ENCODE peak calls at places on chromosome 17, in five cellular contexts. S, C, F, B and K are unnamed samples.
A peak's percentile ranks its signal among the peaks of the same experiment; 100 is the strongest.

GRCh38 chr17:81058263-81058871 is 23.4 kb downstream of the BAIAP2 start:
- DNase-seq in C (no peak), B (no peak), S (no peak), F (no peak), K (no peak)

GRCh38 chr17:76547183-76547641 is 7.4 kb downstream of the PRCD start:
- DNase-seq in C (no peak), S (peak; percentile 67), F (no peak), B (peak; percentile 20), K (peak; percentile 57)

GRCh38 chr17:55265434-55266021 is 768 bp downstream of the HLF start:
- DNase-seq in F (no peak), C (peak; percentile 72), B (peak; percentile 4), S (no peak), K (no peak)

GRCh38 chr17:32227910-32228309 is 37.7 kb upstream of the RHBDL3 start:
- DNase-seq in S (no peak), F (no peak), B (no peak), C (no peak), K (no peak)

GRCh38 chr17:16023881-16024280 is 24.3 kb downstream of the TTC19 start:
- DNase-seq in C (no peak), F (no peak), B (no peak), S (no peak), K (no peak)

GRCh38 chr17:70060415-70060814 is 14.6 kb upstream of the KCNJ16 start:
- DNase-seq in F (no peak), S (no peak), B (no peak), C (no peak), K (no peak)

GRCh38 chr17:55451203-55451641 is 29.6 kb upstream of the MMD start:
- DNase-seq in B (no peak), F (no peak), S (no peak), C (no peak), K (peak; percentile 100)

GRCh38 chr17:56708220-56708567 is 114.7 kb downstream of the NOG start:
- DNase-seq in S (no peak), F (no peak), B (no peak), C (no peak), K (no peak)

GRCh38 chr17:4509402-4509801 is 10.7 kb downstream of the SPNS2 start:
- DNase-seq in B (no peak), C (peak; percentile 80), S (no peak), F (peak; percentile 4), K (peak; percentile 25)

GRCh38 chr17:32136856-32137255 is 5.4 kb upstream of the RHOT1 start:
- DNase-seq in C (no peak), S (no peak), F (no peak), B (no peak), K (peak; percentile 60)

GRCh38 chr17:70767102-70767701 is 597.9 kb downstream of the KCNJ2 start:
- DNase-seq in C (no peak), S (peak; percentile 12), F (no peak), B (no peak), K (peak; percentile 9)

GRCh38 chr17:4522661-4523060 is 24.0 kb downstream of the SPNS2 start:
- DNase-seq in F (no peak), C (no peak), B (no peak), S (no peak), K (no peak)

GRCh38 chr17:38980455-38981217 is 13.4 kb upstream of the FBXO47 start:
- DNase-seq in B (no peak), S (no peak), C (no peak), F (no peak), K (no peak)

GRCh38 chr17:80568246-80568645 is 23.6 kb downstream of the RPTOR start:
- DNase-seq in B (no peak), F (no peak), S (no peak), C (no peak), K (no peak)

GRCh38 chr17:58344047-58344790 is 7.8 kb downstream of the SUPT4H1 start:
- DNase-seq in B (peak; percentile 85), C (peak; percentile 55), S (no peak), F (peak; percentile 98), K (peak; percentile 98)

GRCh38 chr17:35728551-35728950 is 2.9 kb upstream of the RASL10B start:
- DNase-seq in S (no peak), B (no peak), C (no peak), F (no peak), K (no peak)

GRCh38 chr17:76260220-76260619 is 4.9 kb upstream of the UBALD2 start:
- DNase-seq in B (no peak), C (no peak), F (no peak), S (no peak), K (no peak)

GRCh38 chr17:69744512-69745098 is 330.1 kb downstream of the MAP2K6 start:
- DNase-seq in C (no peak), S (no peak), B (no peak), F (no peak), K (no peak)

GRCh38 chr17:6346986-6347385 is 87.9 kb downstream of the AIPL1 start:
- DNase-seq in B (no peak), F (no peak), S (no peak), C (no peak), K (no peak)

GRCh38 chr17:70563301-70563820 is 394.0 kb downstream of the KCNJ2 start:
- DNase-seq in C (no peak), S (no peak), F (no peak), B (no peak), K (no peak)

GRCh38 chr17:57422574-57423164 is 166.3 kb downstream of the MSI2 start:
- DNase-seq in C (no peak), F (peak; percentile 77), B (no peak), S (no peak), K (no peak)

GRCh38 chr17:62179525-62180161 is 114.6 kb upstream of the MED13 start:
- DNase-seq in B (no peak), F (no peak), S (no peak), C (no peak), K (no peak)

GRCh38 chr17:64741038-64741641 is 79.0 kb upstream of the SMURF2 start:
- DNase-seq in F (no peak), B (no peak), C (no peak), S (no peak), K (peak; percentile 21)

GRCh38 chr17:28524476-28525415 is 18.6 kb downstream of the FOXN1 start:
- DNase-seq in C (peak; percentile 80), B (no peak), F (no peak), S (no peak), K (no peak)

GRCh38 chr17:9212376-9213310 is 191.3 kb downstream of the NTN1 start:
- DNase-seq in F (no peak), S (no peak), B (no peak), C (no peak), K (no peak)

GRCh38 chr17:36675250-36675649 is 73.9 kb downstream of the MRM1 start:
- DNase-seq in C (no peak), B (no peak), S (no peak), F (no peak), K (peak; percentile 82)

GRCh38 chr17:82019905-82020873 is 2.5 kb downstream of the CENPX start:
- DNase-seq in C (peak; percentile 84), S (peak; percentile 56), B (peak; percentile 20), F (no peak), K (no peak)

GRCh38 chr17:82490512-82491195 is 28.9 kb upstream of the FOXK2 start:
- DNase-seq in S (no peak), F (no peak), C (no peak), B (no peak), K (no peak)

GRCh38 chr17:33292981-33293867 is at the start of gene ASIC2:
- DNase-seq in C (no peak), B (no peak), S (peak; percentile 65), F (no peak), K (no peak)
- H3K4me3 ChIP-seq in C (peak within 1 kb of the TSS; percentile 14), B (no peak within 1 kb of the TSS), S (no peak within 1 kb of the TSS), F (no peak within 1 kb of the TSS), K (no peak within 1 kb of the TSS)

GRCh38 chr17:46195217-46195855 is 2.1 kb upstream of the KANSL1 start:
- DNase-seq in B (no peak), S (no peak), C (no peak), F (no peak), K (no peak)

GRCh38 chr17:46198233-46198632 is 5.0 kb upstream of the KANSL1 start:
- DNase-seq in C (no peak), F (no peak), B (no peak), S (no peak), K (no peak)

GRCh38 chr17:46199379-46199778 is 6.2 kb upstream of the KANSL1 start:
- DNase-seq in B (no peak), F (no peak), S (no peak), C (no peak), K (no peak)

GRCh38 chr17:46195939-46196338 is 2.7 kb upstream of the KANSL1 start:
- DNase-seq in S (no peak), F (no peak), B (no peak), C (no peak), K (no peak)

DNA sequence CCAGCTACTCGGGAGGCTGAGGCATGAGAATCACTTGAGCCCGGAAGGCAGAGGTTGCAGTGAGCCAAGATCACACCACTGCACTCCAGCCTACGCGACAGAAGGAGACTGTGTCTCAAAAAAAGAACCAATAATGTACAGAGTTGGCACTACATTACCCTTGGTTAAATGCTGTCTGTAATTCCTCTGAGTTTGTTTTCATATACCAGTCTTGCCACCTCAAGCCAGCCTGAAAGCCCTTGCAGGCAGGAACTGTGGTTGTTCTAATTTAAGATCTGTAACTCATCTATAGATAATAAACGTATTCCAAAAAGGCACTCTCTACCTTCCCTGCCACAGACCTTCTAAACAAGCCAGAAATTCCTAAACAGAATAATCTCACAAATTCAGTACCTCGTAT is 4.3 kb upstream of the KANSL1 start:
- DNase-seq in F (no peak), S (no peak), C (no peak), B (no peak), K (peak; percentile 70)
- H3K4me3 ChIP-seq in F (no peak overlapping the region), S (no peak overlapping the region), C (no peak overlapping the region), B (no peak overlapping the region), K (no peak overlapping the region)

GRCh38 chr17:59346876-59347407 is 15.5 kb downstream of the YPEL2 start:
- DNase-seq in B (no peak), C (no peak), S (no peak), F (no peak), K (no peak)

GRCh38 chr17:59345476-59345875 is 14.0 kb downstream of the YPEL2 start:
- DNase-seq in F (no peak), S (no peak), B (no peak), C (no peak), K (no peak)

GRCh38 chr17:59346341-59346740 is 14.9 kb downstream of the YPEL2 start:
- DNase-seq in S (no peak), C (no peak), B (no peak), F (no peak), K (no peak)

GRCh38 chr17:59349178-59349577 is 17.7 kb downstream of the YPEL2 start:
- DNase-seq in F (no peak), B (no peak), C (no peak), S (no peak), K (no peak)

GRCh38 chr17:59347975-59348391 is 16.5 kb downstream of the YPEL2 start:
- DNase-seq in S (no peak), F (no peak), C (no peak), B (no peak), K (no peak)
- H3K4me3 ChIP-seq in S (no peak overlapping the region), F (no peak overlapping the region), C (no peak overlapping the region), B (no peak overlapping the region), K (no peak overlapping the region)

GRCh38 chr17:51029568-51030463 is 90.9 kb downstream of the SPAG9 start:
- DNase-seq in C (no peak), F (no peak), B (no peak), S (no peak), K (peak; percentile 28)
- H3K4me3 ChIP-seq in C (peak overlapping the region; percentile 19), F (no peak overlapping the region), B (peak overlapping the region; percentile 19), S (no peak overlapping the region), K (no peak overlapping the region)